ENCODE peak calls at places on chromosomes 3 and 15, in seven cellular contexts. A, J, Y, N, E, X and S are unnamed samples.

GRCh38 chr3:195180490-195181106 is 90.4 kb downstream of the XXYLT1 start:
- DNase-seq in A (no peak), J (no peak), Y (no peak), N (no peak), E (no peak), X (no peak), S (no peak)

GRCh38 chr15:74482661-74483060 is 21.7 kb upstream of the UBL7 start:
- DNase-seq in A (no peak), J (no peak), Y (no peak), N (no peak), E (no peak), X (no peak), S (no peak)

GRCh38 chr3:152430223-152431002 is 161.7 kb downstream of the MBNL1 start:
- DNase-seq in A (no peak), J (no peak), Y (no peak), N (no peak), E (no peak), X (no peak), S (no peak)

GRCh38 chr3:54691230-54691900 is 236.5 kb downstream of the LRTM1 start:
- DNase-seq in A (no peak), J (peak; percentile 59), Y (peak; percentile 28), N (no peak), E (peak; percentile 27), X (no peak), S (no peak)

GRCh38 chr15:77819841-77820728 is 187.4 kb upstream of the LINGO1 start:
- DNase-seq in A (no peak), J (peak; percentile 16), Y (no peak), N (peak; percentile 54), E (no peak), X (no peak), S (peak; percentile 10)

GRCh38 chr15:94322141-94322540 is 90.8 kb downstream of the MCTP2 start:
- DNase-seq in A (no peak), J (no peak), Y (no peak), N (no peak), E (peak; percentile 3), X (no peak), S (no peak)

GRCh38 chr3:149554826-149555225 is 80.3 kb downstream of the TM4SF4 start:
- DNase-seq in A (no peak), J (peak; percentile 83), Y (peak; percentile 53), N (no peak), E (peak; percentile 84), X (no peak), S (no peak)

GRCh38 chr3:139774570-139775302 is 97.0 kb upstream of the NMNAT3 start:
- DNase-seq in A (no peak), J (peak; percentile 33), Y (no peak), N (no peak), E (peak; percentile 33), X (no peak), S (no peak)

GRCh38 chr3:18649666-18650363 is 224.7 kb upstream of the SATB1 start:
- DNase-seq in A (peak; percentile 35), J (no peak), Y (no peak), N (no peak), E (no peak), X (peak; percentile 3), S (no peak)

GRCh38 chr15:69193948-69194827 is 33.8 kb downstream of the GLCE start:
- DNase-seq in A (no peak), J (peak; percentile 36), Y (peak; percentile 31), N (no peak), E (peak; percentile 29), X (no peak), S (no peak)

GRCh38 chr3:25044762-25045161 is 383.3 kb upstream of the RARB start:
- DNase-seq in A (no peak), J (no peak), Y (no peak), N (no peak), E (no peak), X (no peak), S (no peak)

GRCh38 chr3:81951106-81951505 is 189.7 kb upstream of the GBE1 start:
- DNase-seq in A (no peak), J (no peak), Y (no peak), N (no peak), E (no peak), X (no peak), S (no peak)

GRCh38 chr3:65732060-65732933 is 306.4 kb downstream of the MAGI1 start:
- DNase-seq in A (no peak), J (peak; percentile 73), Y (peak; percentile 71), N (no peak), E (peak; percentile 71), X (no peak), S (peak; percentile 11)

GRCh38 chr15:71259866-71260265 is 144.6 kb downstream of the THSD4 start:
- DNase-seq in A (no peak), J (no peak), Y (no peak), N (no peak), E (no peak), X (no peak), S (no peak)

GRCh38 chr3:39096775-39097174 is 10.7 kb downstream of the GORASP1 start:
- DNase-seq in A (no peak), J (peak; percentile 43), Y (no peak), N (no peak), E (peak; percentile 42), X (no peak), S (no peak)

GRCh38 chr3:107938128-107938527 is 152.7 kb downstream of the CD47 start:
- DNase-seq in A (no peak), J (peak; percentile 72), Y (peak; percentile 58), N (no peak), E (peak; percentile 72), X (no peak), S (no peak)

GRCh38 chr3:14494973-14495300 is 45.2 kb downstream of the GRIP2 start:
- DNase-seq in A (no peak), J (no peak), Y (no peak), N (no peak), E (no peak), X (no peak), S (no peak)